ENCODE peak calls at places on chromosomes 4 and X, in eight cellular contexts. G, C, J, P, W, N, Q and M are unnamed samples.

GRCh38 chr4:8846046-8846720 is 25.5 kb downstream of the HMX1 start:
- DNase-seq in G (no peak), C (no peak), J (no peak), P (no peak), W (no peak), N (no peak), Q (peak), M (no peak)

GRCh38 chrX:140661657-140662056 is 47.9 kb upstream of the LINC00632 start:
- DNase-seq in G (peak), C (peak), J (no peak), P (no peak), W (peak), N (peak), Q (no peak), M (no peak)

GRCh38 chrX:53071604-53072417 is 10.4 kb upstream of the TSPYL2 start:
- DNase-seq in G (peak), C (peak), J (peak), P (peak), W (peak), N (peak), Q (peak), M (peak)

GRCh38 chr4:75895744-75896314 is 6.4 kb downstream of the PPEF2 start:
- DNase-seq in G (peak), C (peak), J (no peak), P (no peak), W (peak), N (peak), Q (no peak), M (no peak)

GRCh38 chr4:127140306-127140705 is 492.5 kb upstream of the INTU start:
- DNase-seq in G (peak), C (peak), J (no peak), P (no peak), W (no peak), N (no peak), Q (no peak), M (no peak)

GRCh38 chr4:124018383-124019317 is 622.1 kb downstream of the SPRY1 start:
- DNase-seq in G (peak), C (peak), J (peak), P (no peak), W (peak), N (peak), Q (peak), M (peak)

GRCh38 chrX:121754301-121754700 is 706.9 kb downstream of the GLUD2 start:
- DNase-seq in G (no peak), C (no peak), J (no peak), P (no peak), W (no peak), N (no peak), Q (no peak), M (no peak)

GRCh38 chr4:154416183-154416543 is 75.4 kb downstream of the DCHS2 start:
- DNase-seq in G (peak), C (no peak), J (peak), P (no peak), W (peak), N (peak), Q (no peak), M (no peak)

GRCh38 chr4:186104114-186104894 is at the start of gene FAM149A:
- DNase-seq in G (no peak), C (peak), J (peak), P (peak), W (peak), N (peak), Q (peak), M (peak)